ENCODE peak calls at places on chromosomes 1 and 21, in four cellular contexts. L is K562, E is H1, T is HCT116. Z is an unnamed sample.

GRCh38 chr1:209884665-209885117 is 53.3 kb upstream of the SYT14 start:
- DNase-seq in L (peak), T (peak), E (no peak), Z (peak)

GRCh38 chr1:43564617-43565348 is 34.1 kb downstream of the PTPRF start:
- DNase-seq in T (no peak), L (no peak), E (no peak), Z (no peak)

GRCh38 chr1:81848880-81849500 is 48.3 kb downstream of the ADGRL2 start:
- DNase-seq in L (no peak), E (no peak), T (no peak), Z (peak)

GRCh38 chr1:41917835-41918449 is 780 bp downstream of the HIVEP3 start:
- DNase-seq in T (no peak), E (no peak), L (no peak), Z (no peak)

GRCh38 chr1:245997471-245998258 is 509.4 kb downstream of the SMYD3 start:
- DNase-seq in L (no peak), E (no peak), T (no peak), Z (no peak)

GRCh38 chr1:26471498-26472329 is 526 bp upstream of the HMGN2 start:
- DNase-seq in E (peak), L (peak), T (peak), Z (no peak)

GRCh38 chr21:36155603-36156338 is 853 bp upstream of the DOP1B start:
- DNase-seq in T (no peak), E (no peak), L (no peak), Z (no peak)

GRCh38 chr1:189899686-189900495 is 577.8 kb downstream of the BRINP3 start:
- DNase-seq in L (no peak), T (no peak), E (no peak), Z (no peak)

GRCh38 chr1:219099307-219099706 is 74.4 kb upstream of the LYPLAL1 start:
- DNase-seq in T (no peak), E (no peak), L (no peak), Z (no peak)

GRCh38 chr1:68121536-68121935 is 71.1 kb upstream of the DIRAS3 start:
- DNase-seq in L (no peak), T (no peak), E (no peak), Z (no peak)

GRCh38 chr21:38140192-38140905 is 116.4 kb upstream of the KCNJ15 start:
- DNase-seq in L (no peak), E (no peak), T (no peak), Z (no peak)

GRCh38 chr21:36504067-36505058 is 24.4 kb upstream of the CLDN14 start:
- DNase-seq in T (peak), E (no peak), L (peak), Z (peak)

GRCh38 chr1:231919900-231920299 is 293.3 kb downstream of the DISC1 start:
- DNase-seq in T (no peak), L (no peak), E (no peak), Z (no peak)

GRCh38 chr1:11800756-11801433 is 4.9 kb downstream of the MTHFR start:
- DNase-seq in L (peak), T (peak), E (no peak), Z (no peak)

GRCh38 chr1:25782608-25783201 is 17.3 kb upstream of the SELENON start:
- DNase-seq in L (peak), T (no peak), E (no peak), Z (no peak)

GRCh38 chr21:45277101-45278045 is 10.3 kb downstream of the POFUT2 start:
- DNase-seq in T (no peak), E (no peak), L (no peak), Z (no peak)

GRCh38 chr1:154157520-154158306 is 2.8 kb upstream of the NUP210L start:
- DNase-seq in T (no peak), L (peak), E (no peak), Z (no peak)

GRCh38 chr21:35394634-35395369 is 345.7 kb upstream of the RUNX1 start:
- DNase-seq in T (no peak), L (no peak), E (no peak), Z (peak)

GRCh38 chr1:17881761-17882160 is 126.6 kb downstream of the ACTL8 start:
- DNase-seq in T (no peak), L (no peak), E (no peak), Z (no peak)

GRCh38 chr1:182603646-182604127 is 502 bp downstream of the RGS16 start:
- DNase-seq in T (no peak), L (no peak), E (no peak), Z (no peak)

GRCh38 chr1:22507582-22507981 is 55.7 kb upstream of the EPHA8 start:
- DNase-seq in L (no peak), E (no peak), T (no peak), Z (no peak)

GRCh38 chr21:36835383-36835795 is 131.1 kb downstream of the HLCS start:
- DNase-seq in T (no peak), E (no peak), L (peak), Z (no peak)

GRCh38 chr1:5597991-5598823 is 394.0 kb downstream of the NPHP4 start:
- DNase-seq in T (no peak), L (no peak), E (no peak), Z (peak)

GRCh38 chr1:27144920-27145661 is 9.8 kb downstream of the SLC9A1 start:
- DNase-seq in E (no peak), L (no peak), T (no peak), Z (no peak)

GRCh38 chr1:2965676-2966075 is 55.6 kb upstream of the ACTRT2 start:
- DNase-seq in E (no peak), L (no peak), T (no peak), Z (no peak)

GRCh38 chr1:187837787-187838186 is 1009.0 kb downstream of the PLA2G4A start:
- DNase-seq in L (no peak), E (no peak), T (no peak), Z (no peak)

GRCh38 chr1:7456683-7457082 is 314.4 kb upstream of the VAMP3 start:
- DNase-seq in L (no peak), E (no peak), T (no peak), Z (no peak)
- TF ChIP-seq CEBPB in L (no peak), E (no peak), T (no peak), Z (no peak)

GRCh38 chr1:15207031-15207828 is 39.8 kb upstream of the FHAD1 start:
- DNase-seq in T (no peak), E (no peak), L (no peak), Z (no peak)
- TF ChIP-seq ATF3 in T (no peak), E (peak), L (no peak), Z (no peak)

DNA sequence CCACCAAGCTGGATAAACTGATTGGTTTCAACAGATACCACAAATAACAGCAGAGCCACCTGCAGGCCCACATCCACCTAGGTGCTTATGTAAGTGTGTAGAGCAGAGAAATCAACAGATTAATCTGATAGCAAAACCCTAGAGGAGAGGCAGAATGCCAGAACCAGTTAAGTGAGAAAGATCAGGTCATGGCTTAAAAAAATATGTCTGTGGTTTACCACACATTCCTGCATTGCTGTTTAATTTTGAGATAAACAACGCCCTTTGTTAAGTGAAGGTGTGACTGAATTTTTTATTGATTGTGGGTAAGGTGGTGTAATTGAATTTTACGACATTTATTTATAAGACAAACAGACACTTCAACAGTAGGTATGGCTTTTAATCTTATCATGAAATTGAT is 21.2 kb downstream of the CRNN start:
- DNase-seq in L (no peak), E (no peak), T (no peak), Z (no peak)
- TF ChIP-seq YY1 in L (no peak), E (no peak), T (no peak), Z (no peak)

DNA sequence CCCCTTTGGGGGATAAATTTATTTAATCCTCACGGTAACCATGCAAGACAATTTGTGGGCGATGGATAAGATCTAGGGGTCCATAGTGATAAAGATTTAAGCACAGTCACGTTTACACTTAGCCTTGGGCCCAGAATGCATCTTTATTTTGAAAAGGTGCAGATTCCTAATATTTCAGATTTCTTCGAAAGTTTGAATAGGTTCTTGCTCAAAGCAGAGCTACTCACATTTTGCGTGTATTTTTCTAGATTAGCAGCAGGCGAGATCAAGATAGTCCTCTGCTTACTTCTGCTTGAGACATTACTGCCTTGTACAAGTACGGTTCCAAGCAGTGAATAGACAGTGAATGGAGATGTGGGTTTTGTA is 647 bp downstream of the TSEN15 start:
- DNase-seq in L (peak), E (no peak), T (no peak), Z (no peak)
- TF ChIP-seq CEBPB in L (no peak), E (no peak), T (no peak), Z (no peak)

DNA sequence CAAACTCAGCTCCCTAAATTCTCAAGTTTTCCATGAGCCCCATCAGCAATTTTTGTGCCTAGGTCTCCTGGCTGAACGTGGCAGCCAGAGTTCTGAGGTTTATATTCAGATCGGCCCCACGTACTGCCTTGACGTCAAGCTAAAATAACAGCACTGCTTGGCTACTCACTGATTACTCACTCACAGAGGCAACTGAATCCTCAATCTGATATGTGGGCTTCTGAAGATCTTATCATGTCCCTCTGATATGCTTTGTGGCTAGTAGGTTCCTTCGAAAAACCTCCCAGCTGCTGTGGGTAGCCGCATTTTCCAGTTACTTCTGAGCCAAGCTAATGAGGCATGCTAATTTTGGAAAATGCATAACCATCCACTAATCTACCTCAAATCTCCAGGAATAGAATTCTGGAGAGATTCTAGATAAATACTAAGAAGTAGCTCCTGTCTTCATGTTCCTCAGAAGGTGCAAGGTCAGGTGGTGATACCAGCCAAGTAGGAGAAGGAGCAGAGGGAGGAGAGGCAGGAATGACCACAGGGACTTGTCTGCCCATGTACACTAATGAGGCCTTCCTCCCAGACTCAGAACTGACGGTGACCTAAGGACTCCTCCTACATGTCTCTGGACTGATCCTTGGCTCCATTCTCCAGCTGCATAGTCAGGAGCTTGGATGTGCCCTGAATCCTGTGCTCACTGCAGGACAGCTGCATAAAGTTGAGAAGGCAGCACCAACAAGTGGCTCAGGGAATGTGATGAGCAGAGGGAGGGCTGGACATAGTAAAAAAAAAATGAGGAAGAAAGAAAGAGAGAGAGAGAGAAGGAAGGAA is 263.7 kb downstream of the TNR start:
- DNase-seq in E (no peak), L (no peak), T (no peak), Z (no peak)
- TF ChIP-seq ATF3 in E (no peak), L (no peak), T (no peak), Z (no peak)

GRCh38 chr1:193417945-193418744 is 231.7 kb upstream of the B3GALT2 start:
- DNase-seq in T (no peak), E (no peak), L (no peak), Z (no peak)
- TF ChIP-seq YY1 in T (no peak), E (no peak), L (no peak), Z (no peak)

Z was measured in HepG2.